ENCODE peak calls at places on chromosomes 16 and 17, in nine cellular contexts. One of them, this sample, is unnamed.

GRCh38 chr17:39200957-39201510 is 951 bp downstream of the RPL19 start:
- DNase-seq in AG09319: no peak
- DNase-seq in activated T-cell treated with anti-CD3 and anti-CD28 coated beads for 24 hours: no peak
- DNase-seq in right atrium auricular region: no peak
- DNase-seq in stimulated activated naive CD4-positive, alpha-beta T cell treated with Interleukin-2 at 50 U/mL for 16 hours: no peak
- DNase-seq in iris pigment epithelial cell: no peak
- DNase-seq in mammary epithelial cell: no peak
- DNase-seq in activated CD4-positive, alpha-beta T cell treated with anti-CD3 and anti-CD28 coated beads for 24 hours: no peak
- DNase-seq in HT1080: no peak
- DNase-seq in this sample: no peak

GRCh38 chr17:41324180-41325075 is 8.9 kb upstream of the KRTAP17-1 start:
- DNase-seq in AG09319: no peak
- DNase-seq in activated T-cell treated with anti-CD3 and anti-CD28 coated beads for 24 hours: no peak
- DNase-seq in right atrium auricular region: no peak
- DNase-seq in stimulated activated naive CD4-positive, alpha-beta T cell treated with Interleukin-2 at 50 U/mL for 16 hours: no peak
- DNase-seq in iris pigment epithelial cell: peak; percentile 9
- DNase-seq in mammary epithelial cell: peak; percentile 63
- DNase-seq in activated CD4-positive, alpha-beta T cell treated with anti-CD3 and anti-CD28 coated beads for 24 hours: no peak
- DNase-seq in HT1080: no peak
- DNase-seq in this sample: no peak

GRCh38 chr17:80424261-80424660 is 9.3 kb downstream of the ENDOV start:
- DNase-seq in AG09319: no peak
- DNase-seq in activated T-cell treated with anti-CD3 and anti-CD28 coated beads for 24 hours: no peak
- DNase-seq in right atrium auricular region: no peak
- DNase-seq in stimulated activated naive CD4-positive, alpha-beta T cell treated with Interleukin-2 at 50 U/mL for 16 hours: no peak
- DNase-seq in iris pigment epithelial cell: no peak
- DNase-seq in mammary epithelial cell: no peak
- DNase-seq in activated CD4-positive, alpha-beta T cell treated with anti-CD3 and anti-CD28 coated beads for 24 hours: no peak
- DNase-seq in HT1080: no peak
- DNase-seq in this sample: no peak

GRCh38 chr16:5020551-5020950 is 13.2 kb downstream of the NAGPA start:
- DNase-seq in AG09319: no peak
- DNase-seq in activated T-cell treated with anti-CD3 and anti-CD28 coated beads for 24 hours: no peak
- DNase-seq in right atrium auricular region: no peak
- DNase-seq in stimulated activated naive CD4-positive, alpha-beta T cell treated with Interleukin-2 at 50 U/mL for 16 hours: no peak
- DNase-seq in iris pigment epithelial cell: no peak
- DNase-seq in mammary epithelial cell: no peak
- DNase-seq in activated CD4-positive, alpha-beta T cell treated with anti-CD3 and anti-CD28 coated beads for 24 hours: no peak
- DNase-seq in HT1080: no peak
- DNase-seq in this sample: no peak

GRCh38 chr17:76272541-76273434 is 7.6 kb downstream of the UBALD2 start:
- DNase-seq in AG09319: no peak
- DNase-seq in activated T-cell treated with anti-CD3 and anti-CD28 coated beads for 24 hours: peak; percentile 66
- DNase-seq in right atrium auricular region: no peak
- DNase-seq in stimulated activated naive CD4-positive, alpha-beta T cell treated with Interleukin-2 at 50 U/mL for 16 hours: peak; percentile 67
- DNase-seq in iris pigment epithelial cell: no peak
- DNase-seq in mammary epithelial cell: no peak
- DNase-seq in activated CD4-positive, alpha-beta T cell treated with anti-CD3 and anti-CD28 coated beads for 24 hours: peak; percentile 49
- DNase-seq in HT1080: no peak
- DNase-seq in this sample: no peak

GRCh38 chr16:1020591-1020990 is 39.0 kb downstream of the SOX8 start:
- DNase-seq in AG09319: no peak
- DNase-seq in activated T-cell treated with anti-CD3 and anti-CD28 coated beads for 24 hours: no peak
- DNase-seq in right atrium auricular region: no peak
- DNase-seq in stimulated activated naive CD4-positive, alpha-beta T cell treated with Interleukin-2 at 50 U/mL for 16 hours: no peak
- DNase-seq in iris pigment epithelial cell: no peak
- DNase-seq in mammary epithelial cell: no peak
- DNase-seq in activated CD4-positive, alpha-beta T cell treated with anti-CD3 and anti-CD28 coated beads for 24 hours: no peak
- DNase-seq in HT1080: no peak
- DNase-seq in this sample: no peak

GRCh38 chr16:28167221-28167620 is 44.5 kb downstream of the XPO6 start:
- DNase-seq in AG09319: no peak
- DNase-seq in activated T-cell treated with anti-CD3 and anti-CD28 coated beads for 24 hours: no peak
- DNase-seq in right atrium auricular region: no peak
- DNase-seq in stimulated activated naive CD4-positive, alpha-beta T cell treated with Interleukin-2 at 50 U/mL for 16 hours: no peak
- DNase-seq in iris pigment epithelial cell: no peak
- DNase-seq in mammary epithelial cell: no peak
- DNase-seq in activated CD4-positive, alpha-beta T cell treated with anti-CD3 and anti-CD28 coated beads for 24 hours: no peak
- DNase-seq in HT1080: no peak
- DNase-seq in this sample: no peak

GRCh38 chr16:10408824-10409381 is 23.0 kb downstream of the ATF7IP2 start:
- DNase-seq in AG09319: no peak
- DNase-seq in activated T-cell treated with anti-CD3 and anti-CD28 coated beads for 24 hours: no peak
- DNase-seq in right atrium auricular region: no peak
- DNase-seq in stimulated activated naive CD4-positive, alpha-beta T cell treated with Interleukin-2 at 50 U/mL for 16 hours: no peak
- DNase-seq in iris pigment epithelial cell: peak; percentile 37
- DNase-seq in mammary epithelial cell: no peak
- DNase-seq in activated CD4-positive, alpha-beta T cell treated with anti-CD3 and anti-CD28 coated beads for 24 hours: no peak
- DNase-seq in HT1080: no peak
- DNase-seq in this sample: no peak

GRCh38 chr17:17545031-17545820 is 46.3 kb downstream of the PEMT start:
- DNase-seq in AG09319: no peak
- DNase-seq in activated T-cell treated with anti-CD3 and anti-CD28 coated beads for 24 hours: no peak
- DNase-seq in right atrium auricular region: peak; percentile 68
- DNase-seq in stimulated activated naive CD4-positive, alpha-beta T cell treated with Interleukin-2 at 50 U/mL for 16 hours: no peak
- DNase-seq in iris pigment epithelial cell: peak; percentile 60
- DNase-seq in mammary epithelial cell: peak; percentile 2
- DNase-seq in activated CD4-positive, alpha-beta T cell treated with anti-CD3 and anti-CD28 coated beads for 24 hours: no peak
- DNase-seq in HT1080: no peak
- DNase-seq in this sample: no peak

GRCh38 chr16:69100046-69100765 is 5.2 kb upstream of the HAS3 start:
- DNase-seq in AG09319: no peak
- DNase-seq in activated T-cell treated with anti-CD3 and anti-CD28 coated beads for 24 hours: no peak
- DNase-seq in right atrium auricular region: no peak
- DNase-seq in stimulated activated naive CD4-positive, alpha-beta T cell treated with Interleukin-2 at 50 U/mL for 16 hours: no peak
- DNase-seq in iris pigment epithelial cell: no peak
- DNase-seq in mammary epithelial cell: no peak
- DNase-seq in activated CD4-positive, alpha-beta T cell treated with anti-CD3 and anti-CD28 coated beads for 24 hours: no peak
- DNase-seq in HT1080: no peak
- DNase-seq in this sample: no peak

GRCh38 chr17:49583889-49584288 is 8.2 kb downstream of the NXPH3 start:
- DNase-seq in AG09319: no peak
- DNase-seq in activated T-cell treated with anti-CD3 and anti-CD28 coated beads for 24 hours: no peak
- DNase-seq in right atrium auricular region: no peak
- DNase-seq in stimulated activated naive CD4-positive, alpha-beta T cell treated with Interleukin-2 at 50 U/mL for 16 hours: no peak
- DNase-seq in iris pigment epithelial cell: no peak
- DNase-seq in mammary epithelial cell: no peak
- DNase-seq in activated CD4-positive, alpha-beta T cell treated with anti-CD3 and anti-CD28 coated beads for 24 hours: no peak
- DNase-seq in HT1080: no peak
- DNase-seq in this sample: no peak

GRCh38 chr17:70848785-70849184 is 679.5 kb downstream of the KCNJ2 start:
- DNase-seq in AG09319: no peak
- DNase-seq in activated T-cell treated with anti-CD3 and anti-CD28 coated beads for 24 hours: no peak
- DNase-seq in right atrium auricular region: no peak
- DNase-seq in stimulated activated naive CD4-positive, alpha-beta T cell treated with Interleukin-2 at 50 U/mL for 16 hours: no peak
- DNase-seq in iris pigment epithelial cell: peak; percentile 72
- DNase-seq in mammary epithelial cell: no peak
- DNase-seq in activated CD4-positive, alpha-beta T cell treated with anti-CD3 and anti-CD28 coated beads for 24 hours: no peak
- DNase-seq in HT1080: peak; percentile 47
- DNase-seq in this sample: peak; percentile 13

GRCh38 chr17:27793168-27793905 is 7.0 kb downstream of the NOS2 start:
- DNase-seq in AG09319: no peak
- DNase-seq in activated T-cell treated with anti-CD3 and anti-CD28 coated beads for 24 hours: no peak
- DNase-seq in right atrium auricular region: no peak
- DNase-seq in stimulated activated naive CD4-positive, alpha-beta T cell treated with Interleukin-2 at 50 U/mL for 16 hours: no peak
- DNase-seq in iris pigment epithelial cell: no peak
- DNase-seq in mammary epithelial cell: peak; percentile 8
- DNase-seq in activated CD4-positive, alpha-beta T cell treated with anti-CD3 and anti-CD28 coated beads for 24 hours: no peak
- DNase-seq in HT1080: no peak
- DNase-seq in this sample: no peak

GRCh38 chr16:11841026-11841425 is 10.3 kb downstream of the RSL1D1 start:
- DNase-seq in AG09319: no peak
- DNase-seq in activated T-cell treated with anti-CD3 and anti-CD28 coated beads for 24 hours: no peak
- DNase-seq in right atrium auricular region: no peak
- DNase-seq in stimulated activated naive CD4-positive, alpha-beta T cell treated with Interleukin-2 at 50 U/mL for 16 hours: no peak
- DNase-seq in iris pigment epithelial cell: no peak
- DNase-seq in mammary epithelial cell: no peak
- DNase-seq in activated CD4-positive, alpha-beta T cell treated with anti-CD3 and anti-CD28 coated beads for 24 hours: no peak
- DNase-seq in HT1080: no peak
- DNase-seq in this sample: no peak

GRCh38 chr17:491086-492014 is 138.7 kb upstream of the RPH3AL start:
- DNase-seq in AG09319: no peak
- DNase-seq in activated T-cell treated with anti-CD3 and anti-CD28 coated beads for 24 hours: no peak
- DNase-seq in right atrium auricular region: peak; percentile 76
- DNase-seq in stimulated activated naive CD4-positive, alpha-beta T cell treated with Interleukin-2 at 50 U/mL for 16 hours: no peak
- DNase-seq in iris pigment epithelial cell: peak; percentile 66
- DNase-seq in mammary epithelial cell: peak; percentile 9
- DNase-seq in activated CD4-positive, alpha-beta T cell treated with anti-CD3 and anti-CD28 coated beads for 24 hours: no peak
- DNase-seq in HT1080: no peak
- DNase-seq in this sample: peak; percentile 34

GRCh38 chr17:12709063-12709462 is 43.4 kb downstream of the MYOCD start:
- DNase-seq in AG09319: no peak
- DNase-seq in activated T-cell treated with anti-CD3 and anti-CD28 coated beads for 24 hours: no peak
- DNase-seq in right atrium auricular region: no peak
- DNase-seq in stimulated activated naive CD4-positive, alpha-beta T cell treated with Interleukin-2 at 50 U/mL for 16 hours: no peak
- DNase-seq in iris pigment epithelial cell: no peak
- DNase-seq in mammary epithelial cell: no peak
- DNase-seq in activated CD4-positive, alpha-beta T cell treated with anti-CD3 and anti-CD28 coated beads for 24 hours: no peak
- DNase-seq in HT1080: no peak
- DNase-seq in this sample: no peak

GRCh38 chr17:78313735-78314648 is 45.9 kb downstream of the SOCS3 start:
- DNase-seq in AG09319: no peak
- DNase-seq in activated T-cell treated with anti-CD3 and anti-CD28 coated beads for 24 hours: peak; percentile 55
- DNase-seq in right atrium auricular region: no peak
- DNase-seq in stimulated activated naive CD4-positive, alpha-beta T cell treated with Interleukin-2 at 50 U/mL for 16 hours: peak; percentile 49
- DNase-seq in iris pigment epithelial cell: peak; percentile 77
- DNase-seq in mammary epithelial cell: peak; percentile 93
- DNase-seq in activated CD4-positive, alpha-beta T cell treated with anti-CD3 and anti-CD28 coated beads for 24 hours: peak; percentile 32
- DNase-seq in HT1080: peak; percentile 65
- DNase-seq in this sample: no peak

GRCh38 chr17:17780941-17781590 is 55.7 kb downstream of the SREBF1 start:
- DNase-seq in AG09319: no peak
- DNase-seq in activated T-cell treated with anti-CD3 and anti-CD28 coated beads for 24 hours: no peak
- DNase-seq in right atrium auricular region: no peak
- DNase-seq in stimulated activated naive CD4-positive, alpha-beta T cell treated with Interleukin-2 at 50 U/mL for 16 hours: no peak
- DNase-seq in iris pigment epithelial cell: peak; percentile 55
- DNase-seq in mammary epithelial cell: no peak
- DNase-seq in activated CD4-positive, alpha-beta T cell treated with anti-CD3 and anti-CD28 coated beads for 24 hours: no peak
- DNase-seq in HT1080: peak; percentile 52
- DNase-seq in this sample: peak; percentile 18

GRCh38 chr17:74682028-74682427 is 30.7 kb downstream of the CD300LF start:
- DNase-seq in AG09319: no peak
- DNase-seq in activated T-cell treated with anti-CD3 and anti-CD28 coated beads for 24 hours: no peak
- DNase-seq in right atrium auricular region: no peak
- DNase-seq in stimulated activated naive CD4-positive, alpha-beta T cell treated with Interleukin-2 at 50 U/mL for 16 hours: no peak
- DNase-seq in iris pigment epithelial cell: no peak
- DNase-seq in mammary epithelial cell: no peak
- DNase-seq in activated CD4-positive, alpha-beta T cell treated with anti-CD3 and anti-CD28 coated beads for 24 hours: no peak
- DNase-seq in HT1080: no peak
- DNase-seq in this sample: no peak

GRCh38 chr17:29219378-29220047 is 27.1 kb upstream of the CRYBA1 start:
- DNase-seq in AG09319: peak; percentile 38
- DNase-seq in activated T-cell treated with anti-CD3 and anti-CD28 coated beads for 24 hours: peak; percentile 60
- DNase-seq in right atrium auricular region: peak; percentile 82
- DNase-seq in stimulated activated naive CD4-positive, alpha-beta T cell treated with Interleukin-2 at 50 U/mL for 16 hours: peak; percentile 56
- DNase-seq in iris pigment epithelial cell: peak; percentile 71
- DNase-seq in mammary epithelial cell: peak; percentile 54
- DNase-seq in activated CD4-positive, alpha-beta T cell treated with anti-CD3 and anti-CD28 coated beads for 24 hours: peak; percentile 65
- DNase-seq in HT1080: peak; percentile 85
- DNase-seq in this sample: peak; percentile 45

GRCh38 chr17:79109584-79109983 is 35.0 kb downstream of the ENGASE start:
- DNase-seq in AG09319: no peak
- DNase-seq in activated T-cell treated with anti-CD3 and anti-CD28 coated beads for 24 hours: no peak
- DNase-seq in right atrium auricular region: no peak
- DNase-seq in stimulated activated naive CD4-positive, alpha-beta T cell treated with Interleukin-2 at 50 U/mL for 16 hours: no peak
- DNase-seq in iris pigment epithelial cell: no peak
- DNase-seq in mammary epithelial cell: no peak
- DNase-seq in activated CD4-positive, alpha-beta T cell treated with anti-CD3 and anti-CD28 coated beads for 24 hours: no peak
- DNase-seq in HT1080: no peak
- DNase-seq in this sample: no peak

GRCh38 chr17:27848941-27849340 is 44.2 kb downstream of the LYRM9 start:
- DNase-seq in AG09319: no peak
- DNase-seq in activated T-cell treated with anti-CD3 and anti-CD28 coated beads for 24 hours: no peak
- DNase-seq in right atrium auricular region: no peak
- DNase-seq in stimulated activated naive CD4-positive, alpha-beta T cell treated with Interleukin-2 at 50 U/mL for 16 hours: no peak
- DNase-seq in iris pigment epithelial cell: no peak
- DNase-seq in mammary epithelial cell: no peak
- DNase-seq in activated CD4-positive, alpha-beta T cell treated with anti-CD3 and anti-CD28 coated beads for 24 hours: no peak
- DNase-seq in HT1080: no peak
- DNase-seq in this sample: no peak

GRCh38 chr16:48194828-48195566 is 39.2 kb upstream of the ABCC12 start:
- DNase-seq in AG09319: no peak
- DNase-seq in activated T-cell treated with anti-CD3 and anti-CD28 coated beads for 24 hours: no peak
- DNase-seq in right atrium auricular region: no peak
- DNase-seq in stimulated activated naive CD4-positive, alpha-beta T cell treated with Interleukin-2 at 50 U/mL for 16 hours: no peak
- DNase-seq in iris pigment epithelial cell: peak; percentile 76
- DNase-seq in mammary epithelial cell: peak; percentile 90
- DNase-seq in activated CD4-positive, alpha-beta T cell treated with anti-CD3 and anti-CD28 coated beads for 24 hours: no peak
- DNase-seq in HT1080: peak; percentile 41
- DNase-seq in this sample: peak; percentile 7

GRCh38 chr16:58024673-58025350 is 742 bp upstream of the MMP15 start:
- DNase-seq in AG09319: no peak
- DNase-seq in activated T-cell treated with anti-CD3 and anti-CD28 coated beads for 24 hours: no peak
- DNase-seq in right atrium auricular region: no peak
- DNase-seq in stimulated activated naive CD4-positive, alpha-beta T cell treated with Interleukin-2 at 50 U/mL for 16 hours: peak; percentile 9
- DNase-seq in iris pigment epithelial cell: peak; percentile 25
- DNase-seq in mammary epithelial cell: no peak
- DNase-seq in activated CD4-positive, alpha-beta T cell treated with anti-CD3 and anti-CD28 coated beads for 24 hours: no peak
- DNase-seq in HT1080: no peak
- DNase-seq in this sample: no peak

GRCh38 chr16:9154576-9155410 is 63.3 kb downstream of the HAPSTR1 start:
- DNase-seq in AG09319: no peak
- DNase-seq in activated T-cell treated with anti-CD3 and anti-CD28 coated beads for 24 hours: no peak
- DNase-seq in right atrium auricular region: no peak
- DNase-seq in stimulated activated naive CD4-positive, alpha-beta T cell treated with Interleukin-2 at 50 U/mL for 16 hours: no peak
- DNase-seq in iris pigment epithelial cell: no peak
- DNase-seq in mammary epithelial cell: no peak
- DNase-seq in activated CD4-positive, alpha-beta T cell treated with anti-CD3 and anti-CD28 coated beads for 24 hours: no peak
- DNase-seq in HT1080: no peak
- DNase-seq in this sample: no peak

GRCh38 chr17:17749921-17750320 is 68.7 kb downstream of the RAI1 start:
- DNase-seq in AG09319: no peak
- DNase-seq in activated T-cell treated with anti-CD3 and anti-CD28 coated beads for 24 hours: peak; percentile 26
- DNase-seq in right atrium auricular region: no peak
- DNase-seq in stimulated activated naive CD4-positive, alpha-beta T cell treated with Interleukin-2 at 50 U/mL for 16 hours: peak; percentile 23
- DNase-seq in iris pigment epithelial cell: peak; percentile 36
- DNase-seq in mammary epithelial cell: peak; percentile 57
- DNase-seq in activated CD4-positive, alpha-beta T cell treated with anti-CD3 and anti-CD28 coated beads for 24 hours: no peak
- DNase-seq in HT1080: peak; percentile 30
- DNase-seq in this sample: no peak

GRCh38 chr17:21425736-21426135 is 49.6 kb downstream of the KCNJ12 start:
- DNase-seq in AG09319: no peak
- DNase-seq in activated T-cell treated with anti-CD3 and anti-CD28 coated beads for 24 hours: no peak
- DNase-seq in right atrium auricular region: no peak
- DNase-seq in stimulated activated naive CD4-positive, alpha-beta T cell treated with Interleukin-2 at 50 U/mL for 16 hours: no peak
- DNase-seq in iris pigment epithelial cell: no peak
- DNase-seq in mammary epithelial cell: no peak
- DNase-seq in activated CD4-positive, alpha-beta T cell treated with anti-CD3 and anti-CD28 coated beads for 24 hours: no peak
- DNase-seq in HT1080: no peak
- DNase-seq in this sample: no peak

GRCh38 chr16:59385953-59386352 is 651.8 kb upstream of the GOT2 start:
- DNase-seq in AG09319: peak; percentile 67
- DNase-seq in activated T-cell treated with anti-CD3 and anti-CD28 coated beads for 24 hours: no peak
- DNase-seq in right atrium auricular region: no peak
- DNase-seq in stimulated activated naive CD4-positive, alpha-beta T cell treated with Interleukin-2 at 50 U/mL for 16 hours: no peak
- DNase-seq in iris pigment epithelial cell: peak; percentile 52
- DNase-seq in mammary epithelial cell: peak; percentile 12
- DNase-seq in activated CD4-positive, alpha-beta T cell treated with anti-CD3 and anti-CD28 coated beads for 24 hours: no peak
- DNase-seq in HT1080: peak; percentile 18
- DNase-seq in this sample: no peak

GRCh38 chr17:12993631-12994030 is 24.2 kb downstream of the ELAC2 start:
- DNase-seq in AG09319: no peak
- DNase-seq in activated T-cell treated with anti-CD3 and anti-CD28 coated beads for 24 hours: no peak
- DNase-seq in right atrium auricular region: no peak
- DNase-seq in stimulated activated naive CD4-positive, alpha-beta T cell treated with Interleukin-2 at 50 U/mL for 16 hours: no peak
- DNase-seq in iris pigment epithelial cell: no peak
- DNase-seq in mammary epithelial cell: no peak
- DNase-seq in activated CD4-positive, alpha-beta T cell treated with anti-CD3 and anti-CD28 coated beads for 24 hours: no peak
- DNase-seq in HT1080: no peak
- DNase-seq in this sample: no peak